ENCODE peak calls at places on chromosomes 5 and 9, in ten cellular contexts. O is Caki2; M is M059J; X is NCI-H2029 treated with DMSO at 0.1 percent for 48 hours; D is germinal center; T is NCI-H1417; V is activated CD8-positive, alpha-beta memory T cell treated with anti-CD3 and anti-CD28 coated beads for 24 hours; K is iris pigment epithelial cell; B is LoVo; P is C1 segment of cervical spinal cord. Y is an unnamed sample.

GRCh38 chr5:108417166-108417670 is 35.3 kb upstream of the FBXL17 start:
- DNase-seq in O (no peak), M (no peak), X (no peak), D (no peak), T (no peak), V (no peak), K (no peak), B (no peak), P (no peak), Y (no peak)

GRCh38 chr5:82349651-82350050 is 71.5 kb upstream of the RPS23 start:
- DNase-seq in O (no peak), M (peak), X (no peak), D (peak), T (peak), V (peak), K (no peak), B (no peak), P (no peak), Y (no peak)

GRCh38 chr5:88944751-88945507 is 61.9 kb upstream of the MEF2C start:
- DNase-seq in O (no peak), M (peak), X (no peak), D (no peak), T (peak), V (no peak), K (peak), B (no peak), P (no peak), Y (peak)

GRCh38 chr5:153573326-153574033 is 83.0 kb downstream of the GRIA1 start:
- DNase-seq in O (no peak), M (peak), X (peak), D (no peak), T (no peak), V (no peak), K (no peak), B (peak), P (no peak), Y (no peak)

GRCh38 chr9:132973713-132974112 is 4.8 kb upstream of the GFI1B start:
- DNase-seq in O (no peak), M (peak), X (no peak), D (peak), T (peak), V (no peak), K (peak), B (no peak), P (no peak), Y (peak)

GRCh38 chr5:166031926-166032325 is 2259.5 kb upstream of the WWC1 start:
- DNase-seq in O (no peak), M (peak), X (no peak), D (no peak), T (no peak), V (no peak), K (no peak), B (no peak), P (no peak), Y (no peak)

GRCh38 chr5:124913329-124913653 is 166.9 kb upstream of the ZNF608 start:
- DNase-seq in O (no peak), M (no peak), X (no peak), D (no peak), T (no peak), V (no peak), K (no peak), B (no peak), P (no peak), Y (no peak)

GRCh38 chr5:74357827-74358226 is 282.7 kb downstream of the ENC1 start:
- DNase-seq in O (no peak), M (peak), X (no peak), D (no peak), T (peak), V (no peak), K (peak), B (no peak), P (no peak), Y (no peak)

GRCh38 chr9:137301086-137301947 is 754 bp downstream of the NRARP start:
- DNase-seq in O (peak), M (peak), X (no peak), D (no peak), T (peak), V (peak), K (peak), B (peak), P (no peak), Y (peak)

GRCh38 chr5:172721455-172722308 is 49.3 kb downstream of the DUSP1 start:
- DNase-seq in O (no peak), M (no peak), X (no peak), D (no peak), T (no peak), V (no peak), K (peak), B (no peak), P (no peak), Y (peak)

GRCh38 chr5:42591026-42591425 is 165.6 kb upstream of the CCDC152 start:
- DNase-seq in O (no peak), M (no peak), X (no peak), D (no peak), T (no peak), V (no peak), K (no peak), B (no peak), P (no peak), Y (no peak)

GRCh38 chr5:7856855-7857254 is 5.9 kb upstream of the CFAP90 start:
- DNase-seq in O (peak), M (peak), X (peak), D (no peak), T (peak), V (no peak), K (peak), B (no peak), P (no peak), Y (peak)

GRCh38 chr9:83430681-83431080 is 107.5 kb downstream of the FRMD3 start:
- DNase-seq in O (peak), M (peak), X (no peak), D (no peak), T (no peak), V (no peak), K (no peak), B (no peak), P (no peak), Y (no peak)

GRCh38 chr9:88891015-88891414 is 100.3 kb upstream of the S1PR3 start:
- DNase-seq in O (no peak), M (no peak), X (no peak), D (no peak), T (no peak), V (no peak), K (no peak), B (no peak), P (no peak), Y (no peak)

GRCh38 chr9:34594177-34594576 is 4.7 kb upstream of the CNTFR start:
- DNase-seq in O (no peak), M (no peak), X (no peak), D (no peak), T (no peak), V (no peak), K (no peak), B (no peak), P (no peak), Y (no peak)

GRCh38 chr9:87447547-87448432 is 49.9 kb upstream of the DAPK1 start:
- DNase-seq in O (no peak), M (no peak), X (peak), D (no peak), T (peak), V (no peak), K (no peak), B (no peak), P (no peak), Y (peak)

GRCh38 chr9:16058131-16058549 is 505.3 kb downstream of the CCDC171 start:
- DNase-seq in O (no peak), M (peak), X (no peak), D (no peak), T (no peak), V (no peak), K (peak), B (no peak), P (no peak), Y (peak)

GRCh38 chr5:78511116-78511906 is 137.3 kb downstream of the LHFPL2 start:
- DNase-seq in O (no peak), M (no peak), X (no peak), D (no peak), T (no peak), V (no peak), K (no peak), B (no peak), P (no peak), Y (no peak)

GRCh38 chr5:125190232-125191051 is 444.0 kb upstream of the ZNF608 start:
- DNase-seq in O (no peak), M (peak), X (peak), D (no peak), T (peak), V (no peak), K (peak), B (no peak), P (no peak), Y (no peak)

GRCh38 chr5:13946111-13946510 is 1.6 kb upstream of the DNAH5 start:
- DNase-seq in O (no peak), M (peak), X (no peak), D (no peak), T (no peak), V (no peak), K (no peak), B (no peak), P (no peak), Y (no peak)

GRCh38 chr5:134583821-134584220 is 48.8 kb downstream of the SAR1B start:
- DNase-seq in O (no peak), M (no peak), X (no peak), D (no peak), T (no peak), V (no peak), K (no peak), B (no peak), P (no peak), Y (no peak)

GRCh38 chr5:153618857-153619256 is 128.4 kb downstream of the GRIA1 start:
- DNase-seq in O (no peak), M (peak), X (no peak), D (no peak), T (no peak), V (no peak), K (peak), B (no peak), P (no peak), Y (no peak)

GRCh38 chr5:180206993-180207392 is 2.0 kb downstream of the RASGEF1C start:
- DNase-seq in O (no peak), M (no peak), X (no peak), D (no peak), T (no peak), V (no peak), K (no peak), B (no peak), P (no peak), Y (no peak)

Y was measured in choroid plexus epithelial cell.